ENCODE peak calls at places on chromosomes 2 and 18, in five cellular contexts. B is transverse colon, A is neuronal stem cell, N is GM23248, X is A549. Z is an unnamed sample.

GRCh38 chr2:189204322-189204941 is 24.9 kb upstream of the COL5A2 start:
- DNase-seq in B (no peak), A (no peak), N (peak; percentile 74), X (peak; percentile 53), Z (no peak)

GRCh38 chr2:17611036-17611435 is 70.5 kb downstream of the VSNL1 start:
- DNase-seq in B (no peak), A (no peak), N (no peak), X (no peak), Z (no peak)

GRCh38 chr18:74326238-74326637 is 10.6 kb downstream of the C18orf63 start:
- DNase-seq in B (no peak), A (no peak), N (no peak), X (no peak), Z (no peak)

GRCh38 chr2:73031725-73032701 is 39.5 kb downstream of the SFXN5 start:
- DNase-seq in B (peak; percentile 79), A (no peak), N (no peak), X (peak; percentile 58), Z (no peak)

GRCh38 chr18:27921904-27922541 is 254.9 kb downstream of the CDH2 start:
- DNase-seq in B (no peak), A (no peak), N (peak; percentile 49), X (peak; percentile 29), Z (peak; percentile 57)

GRCh38 chr18:9092665-9093064 is 9.8 kb upstream of the NDUFV2 start:
- DNase-seq in B (no peak), A (no peak), N (no peak), X (peak; percentile 84), Z (no peak)

GRCh38 chr2:212595036-212595654 is 56.5 kb upstream of the ERBB4 start:
- DNase-seq in B (no peak), A (no peak), N (peak; percentile 39), X (peak; percentile 45), Z (no peak)

GRCh38 chr2:21650566-21650965 is 526.8 kb downstream of the TDRD15 start:
- DNase-seq in B (no peak), A (no peak), N (no peak), X (no peak), Z (no peak)

GRCh38 chr2:186664644-186665043 is 29.2 kb upstream of the FAM171B start:
- DNase-seq in B (no peak), A (no peak), N (no peak), X (no peak), Z (no peak)

GRCh38 chr2:186653511-186653910 is 40.3 kb upstream of the FAM171B start:
- DNase-seq in B (no peak), A (no peak), N (peak; percentile 9), X (no peak), Z (no peak)

DNA sequence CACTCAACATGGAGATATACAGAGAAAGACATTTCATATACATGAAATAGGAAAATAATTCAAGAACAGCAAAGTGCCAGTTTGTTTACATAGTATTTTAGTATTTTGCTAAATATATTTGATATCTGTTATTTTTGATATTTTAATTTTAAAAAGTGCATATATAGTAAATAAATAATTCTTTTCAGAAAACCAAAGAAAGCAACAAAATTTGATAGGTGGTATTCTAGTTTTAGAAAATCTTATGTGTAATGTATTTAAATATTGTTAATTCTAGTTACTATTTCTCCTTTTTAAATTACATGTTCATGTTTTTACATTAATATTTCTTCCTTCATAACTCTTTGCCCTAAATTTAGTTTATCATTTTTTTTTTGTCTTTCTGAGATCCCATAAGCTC is 34.5 kb upstream of the FAM171B start:
- DNase-seq in B (no peak), A (no peak), N (no peak), X (no peak), Z (no peak)
- H3K27ac ChIP-seq in B (no peak overlapping the region), A (no peak overlapping the region), N (no peak overlapping the region), X (no peak overlapping the region), Z (no peak overlapping the region)

GRCh38 chr2:130797493-130798435 is 39.0 kb upstream of the ARHGEF4 start:
- DNase-seq in B (peak; percentile 91), A (peak; percentile 91), N (peak; percentile 96), X (peak; percentile 83), Z (peak; percentile 93)
- H3K27ac ChIP-seq in B (peak overlapping the region; percentile 93), A (peak overlapping the region; percentile 42), N (peak overlapping the region; percentile 65), X (peak overlapping the region; percentile 84), Z (peak overlapping the region; percentile 39)

GRCh38 chr2:107810734-107811133 is 16.0 kb upstream of the RGPD4 start:
- DNase-seq in B (no peak), A (no peak), N (no peak), X (no peak), Z (no peak)

GRCh38 chr2:107808023-107808422 is 18.7 kb upstream of the RGPD4 start:
- DNase-seq in B (no peak), A (no peak), N (no peak), X (no peak), Z (no peak)

GRCh38 chr2:107811376-107811775 is 15.3 kb upstream of the RGPD4 start:
- DNase-seq in B (no peak), A (no peak), N (no peak), X (no peak), Z (no peak)

GRCh38 chr2:107808986-107809385 is 17.7 kb upstream of the RGPD4 start:
- DNase-seq in B (no peak), A (no peak), N (peak; percentile 4), X (peak; percentile 38), Z (no peak)

DNA sequence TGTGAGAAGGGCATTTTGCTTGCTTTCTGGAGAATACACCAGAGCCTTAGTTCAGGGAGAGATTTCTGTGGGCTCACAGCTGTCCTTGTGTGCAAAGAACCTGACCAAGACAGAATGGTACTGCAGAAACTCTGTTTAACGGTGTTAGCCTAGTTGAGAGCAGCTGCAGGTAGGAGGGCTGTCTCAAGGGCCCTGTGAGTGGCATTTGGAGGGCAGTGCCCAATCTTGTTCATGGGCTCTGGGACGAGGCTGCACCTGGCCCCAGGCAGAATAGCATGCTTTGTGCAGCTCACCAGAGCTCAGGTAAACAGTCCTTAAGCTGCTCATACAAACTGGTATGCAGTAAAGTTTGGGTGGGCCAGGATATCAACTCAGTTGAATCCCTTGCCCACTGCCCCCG is 16.9 kb upstream of the RGPD4 start:
- DNase-seq in B (no peak), A (no peak), N (no peak), X (no peak), Z (no peak)
- H3K27ac ChIP-seq in B (no peak overlapping the region), A (no peak overlapping the region), N (no peak overlapping the region), X (no peak overlapping the region), Z (no peak overlapping the region)

DNA sequence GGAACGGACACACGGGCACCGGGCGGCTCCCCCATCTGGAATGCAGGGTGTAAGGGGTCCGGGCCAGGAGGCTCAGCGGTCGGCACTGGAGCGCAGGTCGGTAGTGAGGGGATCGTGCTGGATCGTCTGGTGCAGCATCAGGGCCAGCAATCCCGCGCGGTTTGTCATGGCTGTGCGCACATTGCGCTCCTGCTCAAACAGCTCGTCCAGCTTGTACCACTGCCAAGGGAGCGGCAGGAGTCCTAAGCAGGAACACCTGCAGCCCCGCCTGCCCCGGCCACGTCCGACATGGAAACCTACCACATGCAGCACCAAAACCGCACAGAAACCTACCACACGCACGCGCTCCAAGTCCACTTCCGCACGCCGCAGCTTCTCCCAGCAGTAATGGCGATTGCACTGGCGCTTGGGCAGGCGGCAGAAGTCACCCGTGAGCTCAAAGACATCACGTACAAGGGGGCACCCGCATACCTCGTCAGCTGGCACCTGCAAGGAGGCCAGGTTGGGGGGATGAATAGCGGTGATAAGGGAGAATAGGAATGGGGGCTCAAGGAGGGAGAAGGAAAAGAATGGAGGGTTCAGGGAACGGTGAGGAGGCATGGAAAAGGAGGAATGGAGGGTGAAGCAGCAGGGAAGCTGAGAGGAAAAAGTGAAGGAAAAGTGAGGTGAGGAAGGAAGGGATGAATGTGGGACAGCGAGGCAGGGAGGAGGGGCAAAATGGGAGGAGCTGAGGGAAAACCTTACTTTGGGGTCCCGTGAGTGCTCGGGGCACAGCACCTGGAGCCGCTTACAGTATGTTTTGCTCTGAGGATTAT is 1.4 kb upstream of the MBD1 start:
- DNase-seq in B (no peak), A (no peak), N (no peak), X (no peak), Z (no peak)
- H3K27ac ChIP-seq in B (no peak overlapping the region), A (no peak overlapping the region), N (no peak overlapping the region), X (no peak overlapping the region), Z (no peak overlapping the region)

GRCh38 chr2:166494140-166494544 is at the start of gene SCN7A:
- DNase-seq in B (peak; percentile 37), A (peak; percentile 69), N (peak; percentile 64), X (no peak), Z (peak; percentile 46)
- H3K27ac ChIP-seq in B (peak within 1 kb of the TSS; percentile 74), A (no peak within 1 kb of the TSS), N (no peak within 1 kb of the TSS), X (no peak within 1 kb of the TSS), Z (no peak within 1 kb of the TSS)

GRCh38 chr2:46015671-46016070 is 281.5 kb upstream of the EPAS1 start:
- DNase-seq in B (no peak), A (no peak), N (no peak), X (no peak), Z (no peak)
- H3K27ac ChIP-seq in B (no peak overlapping the region), A (peak overlapping the region; percentile 15), N (no peak overlapping the region), X (no peak overlapping the region), Z (peak overlapping the region; percentile 34)

Z was measured in RWPE2.